ENCODE peak calls at places on chromosomes 11 and 22, in six cellular contexts. F is neuronal stem cell, K is H9, M is IMR-90, Y is mesenchymal stem cell, S is H1. D is an unnamed sample. For H3K4me1 and H3K27me3, the result is how much of the 10 kb centered on the place peaks cover.

GRCh38 chr22:49767355-49768062 is 60.2 kb downstream of the BRD1 start:
- DNase-seq in S (peak), F (peak), K (peak), M (peak), Y (peak), D (peak)

GRCh38 chr22:24474649-24475048 is 20.5 kb upstream of the UPB1 start:
- DNase-seq in S (no peak), F (no peak), Y (peak), M (peak), K (no peak), D (no peak)

GRCh38 chr22:17477401-17477833 is 85.9 kb upstream of the SLC25A18 start:
- DNase-seq in F (no peak), S (no peak), K (no peak), Y (no peak), M (no peak), D (peak)

GRCh38 chr22:47192106-47192650 is 429.7 kb downstream of the TBC1D22A start:
- DNase-seq in M (no peak), Y (no peak), K (peak), F (no peak), S (no peak), D (no peak)

GRCh38 chr11:3853935-3854659 is 1.4 kb upstream of the STIM1 start:
- DNase-seq in M (no peak), F (no peak), K (no peak), Y (no peak), S (no peak), D (no peak)

GRCh38 chr22:23223566-23224317 is 43.4 kb downstream of the BCR start:
- DNase-seq in M (no peak), K (no peak), S (no peak), F (no peak), Y (no peak), D (peak)

GRCh38 chr11:88629496-88629895 is 292.0 kb upstream of the CTSC start:
- DNase-seq in F (no peak), S (no peak), M (peak), K (no peak), Y (no peak), D (peak)

GRCh38 chr11:16604784-16605439 is 133.5 kb upstream of the C11orf58 start:
- DNase-seq in K (peak), Y (peak), S (no peak), F (peak), M (peak), D (peak)

GRCh38 chr11:2446590-2447252 is 1.9 kb downstream of the KCNQ1 start:
- DNase-seq in K (no peak), F (no peak), M (no peak), S (no peak), Y (no peak), D (no peak)

GRCh38 chr11:66443602-66444001 is 5.0 kb upstream of the MRPL11 start:
- DNase-seq in Y (peak), S (no peak), M (peak), K (no peak), F (no peak), D (no peak)

GRCh38 chr11:802693-803466 is 2.2 kb downstream of the PIDD1 start:
- DNase-seq in F (no peak), M (no peak), K (no peak), S (no peak), Y (no peak), D (no peak)

GRCh38 chr11:33262016-33262638 is 4.9 kb downstream of the HIPK3 start:
- DNase-seq in F (no peak), S (no peak), K (no peak), Y (peak), M (peak), D (no peak)

GRCh38 chr11:44589301-44589700 is 23.8 kb downstream of the CD82 start:
- DNase-seq in K (no peak), M (peak), F (no peak), Y (peak), S (no peak), D (no peak)

GRCh38 chr11:117877120-117877784 is 794 bp upstream of the FXYD6 start:
- DNase-seq in S (no peak), K (peak), Y (peak), F (no peak), M (no peak), D (no peak)

GRCh38 chr22:36965716-36966115 is 52.3 kb downstream of the CSF2RB start:
- DNase-seq in K (no peak), M (no peak), S (no peak), F (no peak), Y (no peak), D (no peak)

GRCh38 chr11:130448416-130449068 is at the start of gene ADAMTS15:
- DNase-seq in Y (peak), F (peak), K (peak), M (peak), S (peak), D (peak)

GRCh38 chr22:42300286-42301071 is 30.0 kb upstream of the TCF20 start:
- DNase-seq in F (no peak), K (peak), S (no peak), M (no peak), Y (no peak), D (peak)

GRCh38 chr22:37343863-37344734 is 61.8 kb downstream of the CYTH4 start:
- DNase-seq in F (no peak), K (no peak), M (no peak), S (no peak), Y (no peak), D (no peak)

GRCh38 chr11:70205049-70205725 is 2.1 kb downstream of the FADD start:
- DNase-seq in Y (peak), K (no peak), F (no peak), M (peak), S (no peak), D (peak)

GRCh38 chr22:43506487-43506886 is 94.7 kb downstream of the MPPED1 start:
- DNase-seq in S (no peak), F (no peak), M (no peak), K (no peak), Y (no peak), D (no peak)

GRCh38 chr22:43390166-43390565 is 21.6 kb upstream of the MPPED1 start:
- DNase-seq in M (no peak), Y (no peak), K (no peak), S (no peak), F (no peak), D (no peak)

GRCh38 chr22:25747245-25747944 is 5.4 kb downstream of the MYO18B start:
- DNase-seq in K (no peak), F (no peak), Y (peak), M (peak), S (no peak), D (no peak)

GRCh38 chr11:11910541-11910940 is 68.8 kb downstream of the USP47 start:
- DNase-seq in F (no peak), S (no peak), K (no peak), Y (no peak), M (no peak), D (no peak)

GRCh38 chr11:12478743-12479142 is 101.4 kb downstream of the PARVA start:
- DNase-seq in K (no peak), M (peak), Y (no peak), S (no peak), F (no peak), D (no peak)

GRCh38 chr11:36333897-36334296 is 37.8 kb downstream of the PRR5L start:
- DNase-seq in K (peak), M (peak), F (no peak), Y (peak), S (no peak), D (peak)

GRCh38 chr22:27474711-27475547 is 326.6 kb downstream of the MN1 start:
- DNase-seq in S (peak), F (no peak), Y (peak), M (peak), K (peak), D (peak)

GRCh38 chr11:69311767-69312385 is 17.9 kb downstream of the MYEOV start:
- DNase-seq in M (no peak), F (no peak), Y (peak), K (no peak), S (no peak), D (no peak)

GRCh38 chr22:46660604-46661201 is 40.5 kb downstream of the GRAMD4 start:
- DNase-seq in Y (no peak), K (no peak), M (no peak), S (no peak), F (no peak), D (no peak)

GRCh38 chr11:128375941-128376340 is 211.4 kb downstream of the ETS1 start:
- DNase-seq in S (no peak), F (no peak), Y (no peak), K (no peak), M (no peak), D (no peak)

GRCh38 chr11:35136311-35136710 is 2.7 kb upstream of the CD44 start:
- DNase-seq in K (no peak), Y (peak), S (no peak), M (no peak), F (no peak), D (no peak)

GRCh38 chr22:26529345-26529744 is 17.1 kb upstream of the TFIP11 start:
- DNase-seq in Y (no peak), M (no peak), K (no peak), S (no peak), F (no peak), D (no peak)

GRCh38 chr11:61752117-61752924 is at the start of gene MYRF:
- DNase-seq in S (no peak), Y (peak), K (peak), M (peak), F (peak), D (peak)

GRCh38 chr11:60924110-60924905 is at the start of gene TMEM132A:
- DNase-seq in K (peak), S (no peak), M (peak), F (peak), Y (peak), D (peak)

GRCh38 chr11:134036484-134037092 is 32.3 kb upstream of the JAM3 start:
- DNase-seq in F (no peak), K (peak), Y (peak), S (no peak), M (no peak), D (peak)

GRCh38 chr22:37340331-37341262 is 58.3 kb downstream of the CYTH4 start:
- DNase-seq in S (no peak), K (peak), Y (no peak), F (no peak), M (no peak), D (no peak)

GRCh38 chr22:25726241-25726640 is 15.7 kb upstream of the MYO18B start:
- DNase-seq in M (no peak), K (no peak), S (no peak), Y (no peak), F (no peak), D (peak)

GRCh38 chr11:76362716-76363115 is 18.2 kb downstream of the THAP12 start:
- DNase-seq in M (no peak), Y (no peak), S (no peak), F (no peak), K (no peak), D (no peak)

GRCh38 chr11:131999084-131999483 is 628.7 kb downstream of the NTM start:
- DNase-seq in S (no peak), F (no peak), K (no peak), M (no peak), Y (peak), D (no peak)

GRCh38 chr11:78453140-78453935 is 35.7 kb upstream of the GAB2 start:
- DNase-seq in Y (no peak), F (no peak), S (no peak), M (peak), K (no peak), D (no peak)

GRCh38 chr11:48050304-48050703 is 69.9 kb downstream of the PTPRJ start:
- DNase-seq in M (no peak), S (no peak), F (no peak), Y (no peak), K (no peak), D (no peak)
- H3K4me1 ChIP-seq in M (under half), S (under half), F (under half), Y (under half), K (under half), D (under half)

GRCh38 chr11:75241036-75241905 is 697 bp downstream of the TPBGL start:
- DNase-seq in M (peak), Y (peak), F (peak), S (peak), K (peak), D (peak)
- H3K27me3 ChIP-seq in M (half or more), Y (half or more), F (half or more), S (under half), K (under half), D (under half)

DNA sequence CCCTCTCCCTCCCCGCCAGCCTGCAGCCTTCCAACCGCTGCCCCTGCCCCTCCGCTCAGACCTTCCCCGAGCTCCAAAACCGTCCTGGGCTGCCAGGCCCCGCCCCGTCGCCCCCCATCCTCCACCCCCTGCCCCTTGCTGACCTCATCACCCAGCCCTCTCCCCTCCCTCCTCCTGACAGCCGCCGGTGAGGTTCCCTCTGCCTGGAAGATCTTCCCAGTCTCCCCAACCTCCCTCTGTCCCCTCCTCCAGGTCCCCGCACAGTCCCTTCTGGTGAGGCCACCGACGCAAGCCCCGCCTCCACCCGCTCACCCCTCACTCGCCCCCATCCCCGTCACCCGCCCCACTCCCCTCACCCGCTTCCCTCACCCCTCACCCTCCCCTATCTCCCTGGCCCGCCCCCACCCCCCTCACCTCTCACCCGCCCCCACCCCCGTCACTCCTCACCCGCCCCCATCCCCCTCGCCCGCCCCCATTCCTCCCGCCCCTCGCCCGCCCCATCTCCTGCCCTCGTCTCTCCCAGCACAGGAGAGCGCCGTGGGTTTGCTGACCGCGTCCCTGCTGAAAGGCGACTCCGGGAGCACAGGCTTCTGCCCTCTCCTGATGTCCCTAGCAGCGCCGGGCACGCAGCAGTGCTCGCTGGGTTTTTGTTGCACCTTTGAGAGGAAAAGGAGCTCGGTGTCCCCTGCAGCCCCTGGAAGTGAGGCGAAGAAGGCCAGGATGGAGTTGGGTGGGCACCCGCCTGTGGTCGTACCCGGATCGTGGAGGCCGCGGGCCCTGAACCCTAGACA is 16.4 kb upstream of the UPK3A start:
- DNase-seq in S (peak), F (peak), M (no peak), Y (peak), K (peak), D (peak)
- H2BK15ac ChIP-seq in S (peak), F (no peak), M (peak), Y (peak), K (no peak), D (no peak)

GRCh38 chr22:20613301-20613700 is 105.9 kb downstream of the MED15 start:
- DNase-seq in M (no peak), S (no peak), K (no peak), Y (no peak), F (no peak), D (no peak)
- H3K4me1 ChIP-seq in M (under half), S (under half), K (under half), Y (under half), F (under half), D (under half)

GRCh38 chr11:8271106-8271886 is 7.6 kb upstream of the LMO1 start:
- DNase-seq in F (no peak), M (no peak), Y (no peak), K (no peak), S (no peak), D (no peak)
- H3K27me3 ChIP-seq in F (half or more), M (under half), Y (under half), K (under half), S (under half), D (under half)